ENCODE peak calls at places on chromosomes 13 and 19, in five cellular contexts. One of them, this sample, is unnamed.

GRCh38 chr19:28633223-28634030 is 579.5 kb downstream of the UQCRFS1 start:
- DNase-seq in left ventricle myocardium inferior: no peak
- DNase-seq in stimulated activated CD4-positive, alpha-beta T cell treated with anti-CD3 and anti-CD28 coated beads, Interleukin-2, amount 100 ng/mL, for 48 hours: peak; percentile 32
- DNase-seq in ascending aorta: no peak
- DNase-seq in activated CD8-positive, alpha-beta memory T cell treated with anti-CD3 and anti-CD28 coated beads for 1 hour: no peak
- DNase-seq in this sample: no peak

GRCh38 chr13:33536639-33537425 is 251.3 kb upstream of the STARD13 start:
- DNase-seq in stimulated activated CD4-positive, alpha-beta T cell treated with anti-CD3 and anti-CD28 coated beads, Interleukin-2, amount 100 ng/mL, for 48 hours: no peak
- DNase-seq in ascending aorta: no peak
- DNase-seq in activated CD8-positive, alpha-beta memory T cell treated with anti-CD3 and anti-CD28 coated beads for 1 hour: no peak
- DNase-seq in left ventricle myocardium inferior: no peak
- DNase-seq in this sample: no peak

GRCh38 chr19:19580417-19580816 is 38.1 kb downstream of the PBX4 start:
- DNase-seq in activated CD8-positive, alpha-beta memory T cell treated with anti-CD3 and anti-CD28 coated beads for 1 hour: no peak
- DNase-seq in left ventricle myocardium inferior: no peak
- DNase-seq in stimulated activated CD4-positive, alpha-beta T cell treated with anti-CD3 and anti-CD28 coated beads, Interleukin-2, amount 100 ng/mL, for 48 hours: no peak
- DNase-seq in ascending aorta: no peak
- DNase-seq in this sample: no peak

GRCh38 chr13:111210945-111211469 is 95.9 kb downstream of the ARHGEF7 start:
- DNase-seq in activated CD8-positive, alpha-beta memory T cell treated with anti-CD3 and anti-CD28 coated beads for 1 hour: no peak
- DNase-seq in left ventricle myocardium inferior: no peak
- DNase-seq in ascending aorta: peak; percentile 38
- DNase-seq in stimulated activated CD4-positive, alpha-beta T cell treated with anti-CD3 and anti-CD28 coated beads, Interleukin-2, amount 100 ng/mL, for 48 hours: no peak
- DNase-seq in this sample: no peak

GRCh38 chr19:35716735-35716984 is 1.1 kb upstream of the KMT2B start:
- DNase-seq in ascending aorta: no peak
- DNase-seq in stimulated activated CD4-positive, alpha-beta T cell treated with anti-CD3 and anti-CD28 coated beads, Interleukin-2, amount 100 ng/mL, for 48 hours: no peak
- DNase-seq in left ventricle myocardium inferior: no peak
- DNase-seq in activated CD8-positive, alpha-beta memory T cell treated with anti-CD3 and anti-CD28 coated beads for 1 hour: no peak
- DNase-seq in this sample: no peak

GRCh38 chr13:86870388-86870966 is 800.7 kb upstream of the SLITRK5 start:
- DNase-seq in activated CD8-positive, alpha-beta memory T cell treated with anti-CD3 and anti-CD28 coated beads for 1 hour: no peak
- DNase-seq in left ventricle myocardium inferior: no peak
- DNase-seq in stimulated activated CD4-positive, alpha-beta T cell treated with anti-CD3 and anti-CD28 coated beads, Interleukin-2, amount 100 ng/mL, for 48 hours: no peak
- DNase-seq in ascending aorta: no peak
- DNase-seq in this sample: no peak

GRCh38 chr19:45428385-45429231 is 4.9 kb upstream of the ERCC1 start:
- DNase-seq in left ventricle myocardium inferior: peak; percentile 70
- DNase-seq in stimulated activated CD4-positive, alpha-beta T cell treated with anti-CD3 and anti-CD28 coated beads, Interleukin-2, amount 100 ng/mL, for 48 hours: no peak
- DNase-seq in ascending aorta: peak; percentile 93
- DNase-seq in activated CD8-positive, alpha-beta memory T cell treated with anti-CD3 and anti-CD28 coated beads for 1 hour: no peak
- DNase-seq in this sample: peak; percentile 72

GRCh38 chr19:18508585-18508984 is 13.3 kb downstream of the ELL start:
- DNase-seq in stimulated activated CD4-positive, alpha-beta T cell treated with anti-CD3 and anti-CD28 coated beads, Interleukin-2, amount 100 ng/mL, for 48 hours: no peak
- DNase-seq in ascending aorta: no peak
- DNase-seq in activated CD8-positive, alpha-beta memory T cell treated with anti-CD3 and anti-CD28 coated beads for 1 hour: no peak
- DNase-seq in left ventricle myocardium inferior: no peak
- DNase-seq in this sample: no peak

This sample was measured in pancreas.